ENCODE peak calls at places on chromosome 12, in four cellular contexts. E, B, H and O are unnamed samples.

GRCh38 chr12:119320678-119321077 is 13.9 kb upstream of the CCDC60 start:
- DNase-seq in E (no peak), B (no peak), H (no peak), O (no peak)

GRCh38 chr12:89782807-89783206 is 74.2 kb upstream of the ATP2B1 start:
- DNase-seq in H (no peak), B (no peak), E (no peak), O (no peak)

GRCh38 chr12:112589275-112589674 is 170.5 kb downstream of the PTPN11 start:
- DNase-seq in H (no peak), B (no peak), E (no peak), O (no peak)

GRCh38 chr12:5222011-5222461 is 178.4 kb downstream of the KCNA5 start:
- DNase-seq in E (no peak), H (no peak), B (no peak), O (no peak)

GRCh38 chr12:29547844-29548243 is 50.4 kb upstream of the OVCH1 start:
- DNase-seq in B (no peak), H (peak; percentile 62), E (no peak), O (no peak)

GRCh38 chr12:101859664-101860607 is 17.4 kb upstream of the DRAM1 start:
- DNase-seq in E (no peak), B (no peak), H (no peak), O (no peak)

GRCh38 chr12:52199294-52199920 is 7.6 kb upstream of the KRT80 start:
- DNase-seq in H (peak; percentile 51), B (no peak), E (no peak), O (no peak)

GRCh38 chr12:104710940-104711725 is 247.0 kb downstream of the SLC41A2 start:
- DNase-seq in H (no peak), B (no peak), E (no peak), O (no peak)

GRCh38 chr12:101696477-101697196 is 803 bp upstream of the CHPT1 start:
- DNase-seq in B (no peak), E (peak; percentile 4), H (peak; percentile 93), O (no peak)

GRCh38 chr12:131848753-131849152 is 20.6 kb downstream of the MMP17 start:
- DNase-seq in B (no peak), E (no peak), H (no peak), O (no peak)

DNA sequence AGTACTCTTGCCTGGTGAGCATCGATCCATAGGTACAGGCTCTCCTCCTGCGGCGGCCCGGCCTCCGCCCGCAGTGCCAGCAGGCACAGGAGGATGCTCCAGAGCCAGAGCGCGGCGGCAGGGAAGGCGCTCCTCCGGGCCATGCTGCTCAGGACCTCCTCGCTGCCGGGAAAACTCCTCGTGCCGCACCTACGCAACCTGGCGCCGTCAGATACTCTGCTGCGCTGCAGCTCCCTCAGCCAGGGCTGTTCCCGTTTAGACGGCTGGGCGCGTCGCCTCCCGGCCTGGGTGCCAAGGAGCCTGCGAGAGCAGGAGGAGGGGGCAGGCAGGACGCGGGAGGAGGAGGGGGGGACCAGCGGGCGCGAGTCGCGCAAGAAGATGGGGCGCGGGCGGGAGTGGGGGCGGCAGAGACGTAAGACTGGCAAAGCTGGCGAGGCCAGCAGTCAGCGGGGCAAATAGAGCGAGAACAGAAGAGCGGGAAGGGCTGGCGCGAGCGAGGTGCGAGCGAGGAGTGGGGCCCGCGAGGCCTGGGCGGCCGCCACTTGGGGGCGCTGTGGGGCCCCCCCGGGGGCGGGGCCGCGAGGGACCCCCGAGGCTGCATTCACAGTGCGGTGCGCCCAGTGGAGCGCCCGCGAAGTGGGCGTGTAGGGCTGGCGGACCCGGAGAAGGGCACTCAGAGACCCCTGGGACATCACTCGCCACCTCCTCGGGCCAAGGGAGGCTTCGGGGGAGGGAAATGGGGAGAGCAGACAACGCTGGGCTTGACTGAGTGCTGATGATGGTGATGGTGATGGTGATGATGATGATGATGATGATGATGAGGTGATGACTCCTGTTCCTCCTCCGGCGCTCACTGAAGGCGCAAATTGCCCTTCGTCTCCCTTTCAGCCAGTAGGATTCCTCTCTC is at the start of gene WIF1:
- DNase-seq in B (no peak), E (no peak), H (no peak), O (peak; percentile 10)
- H3K4me3 ChIP-seq in B (peak within 1 kb of the TSS; percentile 67), E (no peak within 1 kb of the TSS), H (peak within 1 kb of the TSS; percentile 47), O (peak within 1 kb of the TSS; percentile 22)

DNA sequence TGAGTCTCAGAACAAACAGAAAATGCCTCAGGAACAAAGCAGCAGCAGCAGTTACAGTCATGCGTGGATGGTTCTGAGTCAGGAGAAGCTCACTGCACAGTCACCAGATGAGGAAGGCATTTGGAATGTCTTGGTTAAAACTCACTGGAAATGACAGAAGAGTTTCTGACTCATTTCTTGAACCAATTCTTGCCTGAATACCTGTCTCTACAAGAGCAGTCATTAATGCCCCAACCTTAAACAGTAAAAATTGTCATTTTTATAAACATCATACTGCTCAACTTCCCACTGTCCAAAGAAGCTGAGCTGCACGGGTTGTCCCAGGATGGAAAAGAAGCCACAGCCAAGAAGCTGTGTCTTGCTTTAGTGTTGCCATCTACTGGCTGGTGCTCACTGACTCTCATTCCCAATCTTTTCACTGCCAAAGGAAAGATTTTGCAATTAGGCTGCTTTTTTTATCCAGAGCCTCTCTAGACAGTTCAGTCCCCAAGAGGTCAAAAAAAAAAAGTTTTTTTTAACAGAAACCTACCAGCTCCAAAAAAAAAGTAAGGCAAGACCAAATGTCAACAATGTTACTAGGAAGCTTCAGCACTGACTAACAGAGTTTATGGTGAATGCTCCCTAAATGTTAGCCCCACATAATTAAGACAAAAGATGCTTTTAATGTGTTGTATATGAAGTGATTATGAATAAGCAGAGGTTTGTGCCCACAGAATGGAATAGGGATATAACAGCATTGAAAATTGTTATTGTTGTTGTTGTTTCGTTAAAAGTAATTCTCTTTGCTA is 40.4 kb downstream of the KICS2 start:
- DNase-seq in H (peak; percentile 33), E (no peak), B (peak; percentile 52), O (no peak)
- H3K4me1 ChIP-seq in H (peaks cover 16% of the 10 kb centered on the region), E (no peaks in the 10 kb centered on the region), B (peaks cover 7% of the 10 kb centered on the region), O (no peaks in the 10 kb centered on the region)

GRCh38 chr12:93862424-93862823 is 185.2 kb downstream of the CRADD start:
- DNase-seq in E (no peak), B (no peak), H (no peak), O (no peak)

GRCh38 chr12:93868771-93869170 is 191.6 kb downstream of the CRADD start:
- DNase-seq in B (no peak), H (no peak), E (no peak), O (no peak)

GRCh38 chr12:93860659-93861373 is 183.6 kb downstream of the CRADD start:
- DNase-seq in H (no peak), E (no peak), B (no peak), O (no peak)

GRCh38 chr12:93870020-93870795 is 193.0 kb downstream of the CRADD start:
- DNase-seq in E (no peak), B (no peak), H (no peak), O (no peak)

DNA sequence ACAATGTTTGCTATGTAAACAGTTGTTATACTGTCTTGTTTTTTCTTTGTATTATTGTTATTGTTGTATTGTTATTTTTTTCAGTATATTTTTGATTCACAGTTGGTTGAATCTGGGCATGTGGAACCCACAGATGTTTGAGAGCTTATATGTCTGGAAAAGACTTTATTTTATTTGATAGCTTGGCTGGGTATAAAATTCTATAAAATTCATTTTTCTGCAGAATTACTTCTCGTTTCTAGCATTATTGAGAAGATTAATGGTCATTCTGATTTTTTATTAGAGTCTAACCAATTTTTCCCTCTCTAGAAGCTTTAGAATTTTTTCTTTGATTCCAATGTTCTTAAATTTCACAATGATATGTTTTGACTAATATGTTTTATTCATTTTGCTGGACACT is 188.6 kb downstream of the CRADD start:
- DNase-seq in H (no peak), E (no peak), B (no peak), O (no peak)
- H3K9me3 ChIP-seq in H (no peaks in the 10 kb centered on the region), E (peaks cover 46% of the 10 kb centered on the region), B (peaks cover 16% of the 10 kb centered on the region), O (no peaks in the 10 kb centered on the region)

GRCh38 chr12:46174919-46175318 is 93.9 kb downstream of the SLC38A1 start:
- DNase-seq in H (no peak), B (no peak), E (no peak), O (no peak)
- H3K4me3 ChIP-seq in H (no peak overlapping the region), B (no peak overlapping the region), E (no peak overlapping the region), O (no peak overlapping the region)

GRCh38 chr12:123094349-123095073 is 56.4 kb downstream of the PITPNM2 start:
- DNase-seq in H (peak; percentile 73), B (no peak), E (no peak), O (no peak)
- H3K4me1 ChIP-seq in H (peaks cover 66% of the 10 kb centered on the region), B (peaks cover 28% of the 10 kb centered on the region), E (no peaks in the 10 kb centered on the region), O (no peaks in the 10 kb centered on the region)

GRCh38 chr12:132941336-132941954 is 14.7 kb downstream of the ZNF605 start:
- DNase-seq in E (no peak), B (no peak), H (no peak), O (no peak)
- H3K9me3 ChIP-seq in E (peaks cover 37% of the 10 kb centered on the region), B (peaks cover 74% of the 10 kb centered on the region), H (peaks cover 33% of the 10 kb centered on the region), O (peaks cover 65% of the 10 kb centered on the region)

GRCh38 chr12:12745576-12746211 is 28.5 kb downstream of the CDKN1B start:
- DNase-seq in B (no peak), E (no peak), H (no peak), O (no peak)

GRCh38 chr12:12747281-12747680 is 30.1 kb downstream of the CDKN1B start:
- DNase-seq in E (no peak), H (no peak), B (no peak), O (no peak)

GRCh38 chr12:12748051-12748450 is 30.9 kb downstream of the CDKN1B start:
- DNase-seq in H (no peak), B (no peak), E (no peak), O (no peak)

GRCh38 chr12:12744556-12745305 is 27.6 kb downstream of the CDKN1B start:
- DNase-seq in E (no peak), H (no peak), B (no peak), O (no peak)

GRCh38 chr12:12749433-12749832 is 32.3 kb downstream of the CDKN1B start:
- DNase-seq in E (no peak), H (no peak), B (no peak), O (no peak)
- H3K4me3 ChIP-seq in E (no peak overlapping the region), H (no peak overlapping the region), B (peak overlapping the region; percentile 79), O (no peak overlapping the region)

DNA sequence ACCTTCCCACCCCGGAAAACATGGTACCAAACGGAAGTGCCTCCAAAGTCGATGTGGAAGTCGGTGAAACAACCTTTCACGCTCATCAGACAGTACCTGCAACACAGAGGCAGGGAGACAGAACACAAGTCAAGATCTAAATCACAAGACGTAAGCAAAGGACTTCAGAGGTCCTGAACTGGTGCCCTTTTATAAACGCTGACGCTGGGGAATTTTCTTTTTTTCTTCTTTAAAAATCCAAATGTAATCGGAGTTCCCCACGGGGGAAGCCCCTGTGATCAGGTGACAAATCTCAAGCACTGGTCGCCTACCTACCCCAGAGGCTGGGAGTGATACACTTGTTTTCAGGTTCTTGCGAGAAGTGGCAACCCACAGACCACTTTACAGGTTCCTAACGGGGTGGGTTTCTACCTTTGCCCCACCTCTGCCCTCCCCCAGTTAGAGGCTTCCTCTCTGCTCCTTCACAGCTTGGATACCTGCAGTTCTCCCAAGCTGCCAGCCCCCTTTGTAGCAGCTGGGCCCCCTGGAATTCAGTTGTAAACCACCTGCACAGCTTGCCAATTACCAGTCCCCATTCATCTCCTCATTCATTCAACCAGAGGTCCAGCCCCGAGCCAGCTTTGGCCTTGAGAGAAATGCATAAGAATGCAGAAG is 46.2 kb downstream of the KDM2B start:
- DNase-seq in H (no peak), E (peak; percentile 68), B (no peak), O (peak; percentile 15)
- H3K4me1 ChIP-seq in H (peaks cover 23% of the 10 kb centered on the region), E (peaks cover 59% of the 10 kb centered on the region), B (peaks cover 8% of the 10 kb centered on the region), O (peaks cover 56% of the 10 kb centered on the region)